ENCODE peak calls at places on chromosomes 16 and 17, in four cellular contexts. V is IMR-90, W is neuronal stem cell, A is HCT116. I is an unnamed sample.

GRCh38 chr16:50709061-50709695 is 15.8 kb downstream of the NOD2 start:
- DNase-seq in W (no peak), A (no peak), V (no peak), I (no peak)

GRCh38 chr17:76498886-76499667 is 2.1 kb downstream of the RHBDF2 start:
- DNase-seq in V (no peak), A (no peak), W (no peak), I (no peak)

GRCh38 chr17:45789874-45790273 is 5.8 kb downstream of the CRHR1 start:
- DNase-seq in A (no peak), V (no peak), W (no peak), I (no peak)

GRCh38 chr16:152141-153128 is at the start of gene HBZ:
- DNase-seq in W (no peak), A (no peak), V (no peak), I (no peak)

GRCh38 chr17:71405101-71405500 is 715.7 kb upstream of the SOX9 start:
- DNase-seq in A (no peak), V (no peak), W (no peak), I (no peak)

GRCh38 chr17:16428098-16428882 is 12.9 kb downstream of the TRPV2 start:
- DNase-seq in V (peak), W (no peak), A (no peak), I (peak)

GRCh38 chr16:75002474-75002873 is 3.6 kb downstream of the ZNRF1 start:
- DNase-seq in W (no peak), A (no peak), V (no peak), I (no peak)

GRCh38 chr16:75179208-75179607 is 27.8 kb downstream of the CTRB2 start:
- DNase-seq in V (no peak), A (no peak), W (no peak), I (no peak)

GRCh38 chr17:38540514-38540913 is 65.2 kb downstream of the SRCIN1 start:
- DNase-seq in V (no peak), A (no peak), W (no peak), I (no peak)

GRCh38 chr17:17493249-17493985 is 2.8 kb downstream of the RASD1 start:
- DNase-seq in A (no peak), W (no peak), V (no peak), I (no peak)

GRCh38 chr17:15332338-15332737 is 9.1 kb downstream of the TEKT3 start:
- DNase-seq in V (no peak), A (no peak), W (no peak), I (no peak)

GRCh38 chr16:21952040-21952792 is 945 bp upstream of the UQCRC2 start:
- DNase-seq in V (peak), W (peak), A (peak), I (peak)

GRCh38 chr16:67884684-67885083 is at the start of gene NRN1L:
- DNase-seq in V (peak), A (no peak), W (peak), I (peak)

GRCh38 chr16:47236716-47237115 is 93.0 kb upstream of the NETO2 start:
- DNase-seq in V (no peak), W (no peak), A (no peak), I (no peak)

GRCh38 chr17:45316271-45317112 is at the start of gene MAP3K14:
- DNase-seq in A (no peak), V (peak), W (no peak), I (peak)

GRCh38 chr17:43449470-43450202 is 34.1 kb upstream of the DHX8 start:
- DNase-seq in W (no peak), V (no peak), A (no peak), I (no peak)

GRCh38 chr17:59423137-59423703 is 91.8 kb downstream of the YPEL2 start:
- DNase-seq in W (no peak), V (peak), A (peak), I (peak)

GRCh38 chr17:40110026-40110425 is 9.6 kb upstream of the NR1D1 start:
- DNase-seq in W (peak), V (no peak), A (no peak), I (no peak)

GRCh38 chr17:56034120-56034757 is 119.0 kb upstream of the ANKFN1 start:
- DNase-seq in W (no peak), A (no peak), V (no peak), I (peak)

GRCh38 chr17:57574040-57574513 is 171.0 kb downstream of the CCDC182 start:
- DNase-seq in W (no peak), A (no peak), V (peak), I (no peak)

GRCh38 chr17:67801626-67802175 is 23.6 kb upstream of the BPTF start:
- DNase-seq in V (no peak), W (no peak), A (no peak), I (no peak)

GRCh38 chr17:75617218-75617617 is 16.0 kb upstream of the SMIM5 start:
- DNase-seq in W (no peak), A (no peak), V (no peak), I (no peak)

GRCh38 chr16:3879258-3879886 is 1.1 kb downstream of the CREBBP start:
- DNase-seq in V (no peak), W (no peak), A (no peak), I (peak)

GRCh38 chr16:66529475-66529874 is 20.4 kb downstream of the TK2 start:
- DNase-seq in A (no peak), W (no peak), V (no peak), I (no peak)

GRCh38 chr16:23114131-23114904 is 34.9 kb downstream of the USP31 start:
- DNase-seq in V (no peak), W (no peak), A (no peak), I (no peak)

GRCh38 chr17:56815711-56816110 is 18.0 kb downstream of the C17orf67 start:
- DNase-seq in W (no peak), V (peak), A (no peak), I (no peak)

GRCh38 chr17:32006957-32007462 is at the start of gene LRRC37B:
- DNase-seq in W (peak), V (peak), A (peak), I (peak)

GRCh38 chr16:79767597-79768280 is 167.2 kb upstream of the MAF start:
- DNase-seq in W (peak), A (no peak), V (no peak), I (no peak)
- H3K9ac ChIP-seq in W (no peak), A (no peak), V (no peak), I (no peak)

GRCh38 chr17:29045026-29045425 is 2.1 kb downstream of the PIPOX start:
- DNase-seq in V (no peak), A (no peak), W (no peak), I (no peak)

GRCh38 chr17:29042026-29042678 is 789 bp upstream of the PIPOX start:
- DNase-seq in W (no peak), A (no peak), V (no peak), I (no peak)

GRCh38 chr17:29043539-29044165 is 711 bp downstream of the PIPOX start:
- DNase-seq in A (no peak), V (no peak), W (no peak), I (no peak)

GRCh38 chr17:29041091-29041490 is 1.9 kb upstream of the PIPOX start:
- DNase-seq in V (no peak), W (no peak), A (no peak), I (peak)

DNA sequence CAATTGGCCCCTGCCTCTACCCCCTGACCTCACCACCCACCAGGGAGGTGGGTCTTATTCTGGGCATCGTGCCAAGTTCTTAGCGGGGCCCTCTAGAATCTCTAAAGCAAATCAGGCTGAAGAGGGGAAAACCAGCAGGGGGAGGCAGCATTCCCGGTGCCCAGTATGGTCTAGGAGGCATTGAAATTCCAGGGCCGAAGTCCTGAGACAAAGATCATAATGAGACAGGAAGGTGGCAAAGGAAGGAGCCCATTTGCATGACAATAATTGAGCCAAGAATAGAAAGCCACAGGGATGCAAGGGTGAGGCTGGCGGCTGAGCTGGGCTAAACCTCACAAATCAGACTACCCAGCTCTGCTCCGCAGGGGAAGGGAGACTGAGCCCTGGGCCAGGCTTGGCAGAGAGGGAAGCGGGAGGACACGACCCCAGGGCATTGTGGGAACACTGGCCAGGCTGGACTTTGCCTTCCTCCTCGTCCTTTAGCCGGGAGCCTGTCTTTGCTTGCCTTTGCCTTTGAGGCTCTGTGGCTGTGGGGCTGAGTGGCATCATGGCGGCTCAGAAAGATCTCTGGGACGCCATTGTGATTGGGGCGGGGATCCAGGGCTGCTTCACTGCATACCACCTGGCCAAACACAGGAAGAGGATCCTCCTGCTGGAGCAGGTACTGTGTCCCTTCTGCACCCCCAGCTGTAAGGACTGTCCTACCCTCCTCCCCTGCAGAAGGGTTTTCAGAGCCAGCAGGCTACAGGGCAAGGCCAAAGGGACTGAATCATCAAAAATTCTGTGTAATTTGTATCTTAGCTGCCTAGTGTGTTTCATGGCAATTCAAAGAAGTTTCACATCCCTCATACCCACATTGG is at the start of gene PIPOX:
- DNase-seq in V (peak), W (peak), A (no peak), I (peak)
- H3K9ac ChIP-seq in V (no peak), W (peak), A (no peak), I (no peak)

GRCh38 chr16:35140293-35140986 is 1681.0 kb downstream of the TP53TG3F start:
- DNase-seq in V (no peak), A (no peak), W (no peak), I (no peak)
- H3K9ac ChIP-seq in V (no peak), A (no peak), W (no peak), I (no peak)

GRCh38 chr16:27316038-27316680 is 2.4 kb downstream of the IL4R start:
- DNase-seq in V (no peak), W (no peak), A (no peak), I (no peak)

GRCh38 chr16:27314161-27314723 is 468 bp downstream of the IL4R start:
- DNase-seq in V (peak), A (peak), W (no peak), I (peak)

GRCh38 chr16:27317320-27317719 is 3.5 kb downstream of the IL4R start:
- DNase-seq in A (no peak), W (no peak), V (no peak), I (no peak)

GRCh38 chr16:27314986-27315332 is 1.2 kb downstream of the IL4R start:
- DNase-seq in A (no peak), W (no peak), V (no peak), I (no peak)

DNA sequence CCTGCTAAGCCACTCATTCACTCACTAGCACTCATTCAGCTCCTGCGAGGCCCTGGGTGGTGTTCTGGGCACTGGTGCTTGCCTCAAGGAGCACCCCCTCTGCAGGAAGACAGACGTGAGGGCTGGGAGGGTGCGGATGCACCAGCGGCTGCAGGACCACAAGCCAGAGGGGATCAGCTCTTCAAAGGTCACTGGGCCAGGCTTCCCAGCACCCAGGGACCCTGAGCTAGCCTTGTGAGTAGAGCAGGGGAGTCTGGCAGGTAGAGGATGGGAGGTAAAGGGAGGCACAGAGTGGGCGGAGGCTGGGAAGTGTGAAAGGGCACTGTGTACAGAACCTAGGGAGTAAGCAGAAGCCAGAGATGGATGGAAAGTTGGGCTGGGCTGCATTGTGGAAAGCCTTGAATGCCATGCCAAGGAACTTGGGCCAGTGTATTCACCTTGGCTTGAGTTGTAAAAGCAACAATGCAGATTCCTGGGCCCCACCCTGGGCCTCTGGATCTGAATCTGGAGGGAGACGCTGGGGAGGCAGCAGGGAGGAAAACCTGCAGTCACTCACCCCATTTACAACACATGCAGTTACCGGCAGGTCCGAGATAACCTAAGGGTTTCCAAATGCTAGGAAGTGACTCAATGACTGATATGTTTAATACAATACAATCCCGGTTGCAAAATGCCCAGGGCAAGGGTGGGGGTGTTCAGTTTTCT is 1.7 kb downstream of the IL4R start:
- DNase-seq in V (peak), A (peak), W (no peak), I (peak)
- H3K9ac ChIP-seq in V (peak), A (peak), W (peak), I (no peak)